ENCODE peak calls at places on chromosomes 7 and 10, in eight cellular contexts. L is fibroblast of the conjunctiva; R is fibroblast of pulmonary artery; S is NCI-H2171 treated with DMSO at 0.1 percent for 48 hours; Y is stromal cell of bone marrow; B is nucleus accumbens; F is stimulated activated CD4-positive, alpha-beta T cell treated with anti-CD3 and anti-CD28 coated beads, Interleukin-2, amount 100 ng/mL, for 4 hours; N is lung. P is an unnamed sample.

GRCh38 chr7:27129729-27130539 is 623 bp downstream of the HOXA4 start:
- DNase-seq in L (no peak), R (no peak), S (peak; percentile 10), Y (no peak), B (no peak), F (no peak), N (no peak), P (no peak)

GRCh38 chr10:86700851-86701617 is 32.7 kb downstream of the LDB3 start:
- DNase-seq in L (no peak), R (no peak), S (no peak), Y (no peak), B (no peak), F (no peak), N (no peak), P (no peak)

GRCh38 chr7:80057503-80057902 is 77.1 kb upstream of the GNAI1 start:
- DNase-seq in L (no peak), R (no peak), S (no peak), Y (no peak), B (no peak), F (no peak), N (no peak), P (no peak)

GRCh38 chr10:29030855-29031254 is 258.0 kb upstream of the LYZL1 start:
- DNase-seq in L (no peak), R (peak; percentile 25), S (no peak), Y (no peak), B (no peak), F (no peak), N (no peak), P (no peak)

GRCh38 chr10:110456523-110457091 is 41.1 kb upstream of the DUSP5 start:
- DNase-seq in L (no peak), R (peak; percentile 40), S (no peak), Y (no peak), B (no peak), F (no peak), N (no peak), P (no peak)

GRCh38 chr7:64875258-64875657 is 27.8 kb upstream of the ZNF273 start:
- DNase-seq in L (no peak), R (no peak), S (no peak), Y (no peak), B (no peak), F (no peak), N (peak; percentile 20), P (no peak)

GRCh38 chr7:66152538-66153191 is 38.0 kb downstream of the CRCP start:
- DNase-seq in L (no peak), R (peak; percentile 28), S (no peak), Y (no peak), B (no peak), F (no peak), N (no peak), P (no peak)

GRCh38 chr10:93535293-93535692 is 31.2 kb upstream of the FFAR4 start:
- DNase-seq in L (no peak), R (no peak), S (no peak), Y (no peak), B (no peak), F (no peak), N (no peak), P (no peak)

GRCh38 chr7:99794585-99795502 is 10.9 kb upstream of the CYP3A4 start:
- DNase-seq in L (no peak), R (peak; percentile 1), S (no peak), Y (no peak), B (no peak), F (no peak), N (no peak), P (peak; percentile 49)

GRCh38 chr7:159102681-159103381 is 41.8 kb downstream of the VIPR2 start:
- DNase-seq in L (no peak), R (no peak), S (no peak), Y (no peak), B (no peak), F (no peak), N (no peak), P (no peak)

GRCh38 chr10:77456414-77456813 is 181.2 kb downstream of the KCNMA1 start:
- DNase-seq in L (no peak), R (no peak), S (peak; percentile 56), Y (no peak), B (no peak), F (no peak), N (no peak), P (no peak)

GRCh38 chr10:116665541-116666125 is 44.9 kb downstream of the PNLIPRP2 start:
- DNase-seq in L (no peak), R (peak; percentile 45), S (no peak), Y (peak; percentile 19), B (no peak), F (no peak), N (no peak), P (peak; percentile 33)

GRCh38 chr7:30244340-30244739 is 40.1 kb upstream of the ZNRF2 start:
- DNase-seq in L (no peak), R (no peak), S (no peak), Y (no peak), B (no peak), F (no peak), N (no peak), P (no peak)

GRCh38 chr10:122173337-122173736 is 97.8 kb upstream of the BTBD16 start:
- DNase-seq in L (no peak), R (no peak), S (no peak), Y (no peak), B (no peak), F (no peak), N (no peak), P (no peak)

GRCh38 chr7:11835260-11835659 is 3.3 kb upstream of the THSD7A start:
- DNase-seq in L (no peak), R (peak; percentile 37), S (no peak), Y (no peak), B (no peak), F (no peak), N (no peak), P (no peak)

GRCh38 chr7:33905389-33906032 is at the start of gene BMPER:
- DNase-seq in L (no peak), R (peak; percentile 61), S (peak; percentile 78), Y (no peak), B (no peak), F (no peak), N (no peak), P (no peak)

GRCh38 chr7:136136906-136137305 is 159.7 kb upstream of the MTPN start:
- DNase-seq in L (no peak), R (no peak), S (peak; percentile 5), Y (no peak), B (no peak), F (no peak), N (no peak), P (no peak)

GRCh38 chr10:15262036-15262713 is 93.7 kb upstream of the NMT2 start:
- DNase-seq in L (no peak), R (peak; percentile 65), S (no peak), Y (no peak), B (no peak), F (no peak), N (no peak), P (no peak)

GRCh38 chr7:51318886-51319579 is 2.4 kb upstream of the COBL start:
- DNase-seq in L (no peak), R (no peak), S (no peak), Y (no peak), B (no peak), F (no peak), N (no peak), P (no peak)

GRCh38 chr10:56319386-56319785 is 41.7 kb downstream of the ZWINT start:
- DNase-seq in L (no peak), R (no peak), S (no peak), Y (no peak), B (no peak), F (no peak), N (no peak), P (no peak)

GRCh38 chr10:62560207-62560819 is 186.1 kb downstream of the ZNF365 start:
- DNase-seq in L (peak; percentile 89), R (peak; percentile 78), S (no peak), Y (peak; percentile 87), B (no peak), F (no peak), N (no peak), P (peak; percentile 76)

GRCh38 chr7:95549818-95550529 is 46.3 kb downstream of the PDK4 start:
- DNase-seq in L (peak; percentile 97), R (peak; percentile 97), S (peak; percentile 41), Y (peak; percentile 86), B (peak; percentile 67), F (no peak), N (peak; percentile 85), P (peak; percentile 90)

GRCh38 chr10:1150638-1150955 is 94.4 kb downstream of the WDR37 start:
- DNase-seq in L (no peak), R (no peak), S (no peak), Y (no peak), B (no peak), F (no peak), N (no peak), P (no peak)

GRCh38 chr7:134300988-134301387 is 15.7 kb downstream of the SLC35B4 start:
- DNase-seq in L (no peak), R (no peak), S (no peak), Y (no peak), B (no peak), F (no peak), N (no peak), P (no peak)

GRCh38 chr10:29257784-29258135 is 31.1 kb upstream of the LYZL1 start:
- DNase-seq in L (no peak), R (no peak), S (no peak), Y (no peak), B (no peak), F (no peak), N (no peak), P (no peak)

GRCh38 chr7:116030626-116031276 is at the start of gene TFEC:
- DNase-seq in L (no peak), R (peak; percentile 63), S (no peak), Y (no peak), B (no peak), F (no peak), N (no peak), P (no peak)

GRCh38 chr10:36494386-36494785 is 631.0 kb upstream of the ANKRD30A start:
- DNase-seq in L (peak; percentile 64), R (peak; percentile 63), S (no peak), Y (peak; percentile 89), B (no peak), F (no peak), N (no peak), P (peak; percentile 84)

GRCh38 chr7:86939197-86939814 is 120.1 kb downstream of the ELAPOR2 start:
- DNase-seq in L (peak; percentile 49), R (peak; percentile 82), S (peak; percentile 73), Y (peak; percentile 28), B (no peak), F (peak; percentile 41), N (peak; percentile 50), P (peak; percentile 10)

GRCh38 chr7:139687980-139688632 is 89.7 kb downstream of the HIPK2 start:
- DNase-seq in L (no peak), R (peak; percentile 62), S (no peak), Y (no peak), B (no peak), F (no peak), N (no peak), P (no peak)

GRCh38 chr10:88555190-88555894 is 27.8 kb downstream of the RNLS start:
- DNase-seq in L (no peak), R (no peak), S (peak; percentile 4), Y (no peak), B (no peak), F (no peak), N (no peak), P (no peak)

GRCh38 chr10:131178956-131179355 is 132.6 kb downstream of the TCERG1L start:
- DNase-seq in L (no peak), R (no peak), S (no peak), Y (no peak), B (no peak), F (no peak), N (no peak), P (no peak)

P was measured in skeletal muscle cell.